ENCODE peak calls at places on chromosomes 5 and 9, in six cellular contexts. N is HepG2, Y is hepatocyte, F is PC-9, L is GM23248, E is PC-3. S is an unnamed sample.

GRCh38 chr5:6899215-6899614 is 186.0 kb downstream of the TENT4A start:
- DNase-seq in N (no peak), Y (no peak), F (no peak), L (peak; percentile 46), E (no peak), S (no peak)

GRCh38 chr9:98135558-98135934 is 16.5 kb upstream of the TRIM14 start:
- DNase-seq in N (no peak), Y (no peak), F (peak; percentile 56), L (no peak), E (no peak), S (no peak)

GRCh38 chr5:68428232-68428811 is 212.8 kb downstream of the PIK3R1 start:
- DNase-seq in N (no peak), Y (no peak), F (no peak), L (peak; percentile 54), E (no peak), S (no peak)

GRCh38 chr5:88683506-88684135 is 199.4 kb downstream of the MEF2C start:
- DNase-seq in N (peak; percentile 5), Y (no peak), F (no peak), L (peak; percentile 28), E (peak; percentile 39), S (peak; percentile 76)

GRCh38 chr9:87427851-87428506 is 69.7 kb upstream of the DAPK1 start:
- DNase-seq in N (no peak), Y (no peak), F (peak; percentile 90), L (no peak), E (peak; percentile 32), S (no peak)

GRCh38 chr9:19920401-19920800 is 131.6 kb upstream of the SLC24A2 start:
- DNase-seq in N (no peak), Y (no peak), F (no peak), L (no peak), E (no peak), S (no peak)

GRCh38 chr5:1448511-1449011 is 3.3 kb upstream of the SLC6A3 start:
- DNase-seq in N (no peak), Y (no peak), F (no peak), L (no peak), E (no peak), S (no peak)

GRCh38 chr5:151056367-151057306 is 24.2 kb downstream of the TNIP1 start:
- DNase-seq in N (no peak), Y (no peak), F (no peak), L (no peak), E (no peak), S (no peak)

GRCh38 chr9:115262477-115262876 is 144.5 kb upstream of the TNC start:
- DNase-seq in N (peak; percentile 3), Y (peak; percentile 77), F (peak; percentile 99), L (peak; percentile 69), E (peak; percentile 99), S (peak; percentile 68)

GRCh38 chr5:15009420-15009819 is 137.8 kb upstream of the ANKH start:
- DNase-seq in N (peak; percentile 96), Y (peak; percentile 81), F (peak; percentile 74), L (peak; percentile 66), E (peak; percentile 98), S (peak; percentile 57)

GRCh38 chr5:57432876-57433275 is 49.7 kb downstream of the ACTBL2 start:
- DNase-seq in N (peak; percentile 28), Y (no peak), F (no peak), L (no peak), E (peak; percentile 39), S (no peak)

GRCh38 chr9:116144038-116144437 is 9.6 kb upstream of the PAPPA start:
- DNase-seq in N (no peak), Y (no peak), F (no peak), L (peak; percentile 82), E (peak; percentile 82), S (no peak)

GRCh38 chr9:136170291-136170901 is 34.5 kb downstream of the LHX3 start:
- DNase-seq in N (no peak), Y (peak; percentile 54), F (peak; percentile 18), L (peak; percentile 49), E (peak; percentile 27), S (peak; percentile 55)

GRCh38 chr9:105114956-105115728 is 129.3 kb upstream of the SLC44A1 start:
- DNase-seq in N (no peak), Y (no peak), F (no peak), L (no peak), E (peak; percentile 40), S (no peak)

GRCh38 chr9:86946712-86947145 is 577 bp downstream of the GAS1 start:
- DNase-seq in N (no peak), Y (no peak), F (no peak), L (peak; percentile 81), E (no peak), S (peak; percentile 84)

GRCh38 chr5:34574976-34575467 is 81.1 kb upstream of the RAI14 start:
- DNase-seq in N (no peak), Y (no peak), F (no peak), L (no peak), E (no peak), S (no peak)

GRCh38 chr9:121749614-121750013 is 98.2 kb downstream of the DAB2IP start:
- DNase-seq in N (no peak), Y (no peak), F (no peak), L (no peak), E (no peak), S (no peak)

GRCh38 chr9:93670208-93671029 is 94.0 kb downstream of the PHF2 start:
- DNase-seq in N (no peak), Y (no peak), F (no peak), L (peak; percentile 79), E (no peak), S (peak; percentile 82)

GRCh38 chr5:16690243-16690839 is 73.5 kb upstream of the RETREG1 start:
- DNase-seq in N (peak; percentile 59), Y (peak; percentile 67), F (no peak), L (peak; percentile 69), E (peak; percentile 87), S (peak; percentile 80)

GRCh38 chr5:173971681-173972080 is 17.3 kb upstream of the C5orf47 start:
- DNase-seq in N (no peak), Y (no peak), F (no peak), L (no peak), E (no peak), S (no peak)

GRCh38 chr5:173972844-173973613 is 15.9 kb upstream of the C5orf47 start:
- DNase-seq in N (peak; percentile 73), Y (peak; percentile 92), F (peak; percentile 54), L (peak; percentile 83), E (peak; percentile 95), S (peak; percentile 72)

GRCh38 chr5:173974688-173975239 is 14.2 kb upstream of the C5orf47 start:
- DNase-seq in N (no peak), Y (peak; percentile 55), F (no peak), L (no peak), E (no peak), S (no peak)

GRCh38 chr5:173970878-173971650 is 17.9 kb upstream of the C5orf47 start:
- DNase-seq in N (peak; percentile 24), Y (no peak), F (no peak), L (peak; percentile 56), E (no peak), S (no peak)

DNA sequence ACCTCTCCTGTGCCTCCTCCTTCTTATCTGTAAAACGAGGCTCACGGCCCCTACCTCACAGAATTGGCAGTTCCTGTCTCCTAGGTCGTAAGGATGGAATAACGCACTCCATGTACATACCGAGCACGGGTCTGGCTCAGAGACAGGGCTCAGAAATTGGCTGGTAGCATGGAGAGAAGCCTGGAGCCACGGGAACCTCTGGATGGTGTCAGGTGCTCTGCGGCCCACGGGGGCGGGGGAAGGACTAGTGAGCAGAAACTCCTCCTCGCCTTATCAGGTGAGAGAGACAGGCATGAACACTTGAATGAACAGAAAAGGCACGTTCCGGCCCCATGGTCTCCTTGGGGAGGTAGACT is 15.4 kb upstream of the C5orf47 start:
- DNase-seq in N (no peak), Y (peak; percentile 81), F (no peak), L (no peak), E (peak; percentile 34), S (no peak)
- H3K4me3 ChIP-seq in N (peak overlapping the region; percentile 65), Y (peak overlapping the region; percentile 12), F (no peak overlapping the region), L (peak overlapping the region; percentile 84), E (peak overlapping the region; percentile 68), S (peak overlapping the region; percentile 31)

GRCh38 chr9:112176410-112177010 is 1.4 kb upstream of the SUSD1 start:
- DNase-seq in N (peak; percentile 42), Y (peak; percentile 48), F (no peak), L (no peak), E (no peak), S (no peak)

GRCh38 chr9:112174965-112175795 is at the start of gene SUSD1:
- DNase-seq in N (peak; percentile 31), Y (peak; percentile 74), F (no peak), L (peak; percentile 49), E (no peak), S (peak; percentile 47)

GRCh38 chr9:112173489-112174222 is 1.4 kb downstream of the SUSD1 start:
- DNase-seq in N (no peak), Y (no peak), F (no peak), L (no peak), E (no peak), S (no peak)

GRCh38 chr9:112175796-112176315 is 759 bp upstream of the SUSD1 start:
- DNase-seq in N (peak; percentile 18), Y (no peak), F (no peak), L (no peak), E (no peak), S (no peak)

DNA sequence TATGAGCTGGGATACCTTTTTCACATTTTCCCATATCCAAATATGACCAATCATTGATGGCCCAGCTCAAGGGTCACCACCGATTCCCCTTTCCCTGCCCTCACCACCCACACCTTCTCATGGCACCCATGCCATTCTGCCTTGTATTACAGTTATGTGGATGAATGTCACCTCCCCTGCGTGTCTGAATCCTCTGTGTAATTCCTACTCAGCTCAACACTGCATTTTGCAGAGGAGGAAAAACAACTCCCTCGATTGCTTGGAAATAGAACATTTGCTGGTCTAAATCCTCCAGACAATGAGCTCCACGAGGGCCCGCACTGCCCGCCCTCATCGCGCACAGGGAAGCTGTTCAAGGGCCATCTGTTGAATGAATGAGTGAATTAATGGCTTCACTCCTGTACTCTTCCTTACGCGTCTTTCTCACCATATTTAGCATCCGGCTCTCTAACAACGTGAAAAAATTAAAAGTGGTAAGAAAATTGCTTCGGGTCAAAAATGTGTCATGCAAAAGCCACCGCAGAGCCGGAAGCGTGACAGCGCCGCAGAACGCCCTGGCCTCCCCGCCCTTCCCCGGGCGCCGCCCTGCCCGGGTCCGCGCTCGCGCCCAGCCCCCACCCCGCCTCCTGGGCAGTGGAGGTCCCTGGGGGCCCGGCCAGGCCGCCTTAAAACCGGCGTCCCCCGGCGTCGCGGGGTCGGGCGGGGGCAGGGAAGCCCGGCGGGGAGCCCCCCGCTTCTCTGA is 703 bp downstream of the SUSD1 start:
- DNase-seq in N (peak; percentile 44), Y (peak; percentile 87), F (peak; percentile 81), L (peak; percentile 79), E (peak; percentile 73), S (peak; percentile 54)
- TF ChIP-seq EZH2 in N (no peak), Y (no peak), F (no peak), L (no peak), E (no peak), S (no peak)

GRCh38 chr5:178120661-178121357 is 7.5 kb downstream of the N4BP3 start:
- DNase-seq in N (peak; percentile 82), Y (peak; percentile 73), F (peak; percentile 46), L (peak; percentile 70), E (peak; percentile 96), S (peak; percentile 56)
- H3K4me3 ChIP-seq in N (no peak overlapping the region), Y (no peak overlapping the region), F (no peak overlapping the region), L (peak overlapping the region; percentile 52), E (peak overlapping the region; percentile 41), S (no peak overlapping the region)

GRCh38 chr9:128203842-128204551 is 818 bp downstream of the DNM1 start:
- DNase-seq in N (no peak), Y (peak; percentile 56), F (no peak), L (peak; percentile 71), E (peak; percentile 28), S (no peak)
- TF ChIP-seq EZH2 in N (no peak), Y (no peak), F (no peak), L (no peak), E (no peak), S (no peak)

GRCh38 chr5:154648229-154648628 is 106.9 kb upstream of the LARP1 start:
- DNase-seq in N (no peak), Y (no peak), F (no peak), L (no peak), E (no peak), S (no peak)
- H3K4me3 ChIP-seq in N (peak overlapping the region; percentile 62), Y (no peak overlapping the region), F (no peak overlapping the region), L (no peak overlapping the region), E (no peak overlapping the region), S (no peak overlapping the region)

S was measured in A673.